ENCODE peak calls at places on chromosomes 13 and 19, in ten cellular contexts. P is ELR; L is stimulated activated CD4-positive, alpha-beta T cell treated with anti-CD3 and anti-CD28 coated beads, Interleukin-4, amount 100 ng/mL, for 48 hours; J is left ventricle myocardium superior; U is activated naive CD4-positive, alpha-beta T cell treated with anti-CD3 and anti-CD28 coated beads, Interleukin-2, amount 10 ng/mL, durations not matched to agents 7 days and 5 days; X is endothelial cell of umbilical vein; B is NCI-H1436; V is mesenchymal stem cell; S is activated T-cell treated with anti-CD3 and anti-CD28 coated beads for 4 hours; O is ascending aorta. H is an unnamed sample.
A peak's percentile ranks its signal among the peaks of the same experiment; 100 is the strongest.

GRCh38 chr19:33248954-33249613 is 23.4 kb upstream of the SLC7A10 start:
- DNase-seq in P (peak; percentile 38), L (no peak), J (peak; percentile 56), U (no peak), X (no peak), B (no peak), V (no peak), S (no peak), O (no peak), H (peak; percentile 92)

GRCh38 chr19:34189199-34189916 is 17.1 kb downstream of the LSM14A start:
- DNase-seq in P (no peak), L (no peak), J (no peak), U (no peak), X (no peak), B (no peak), V (no peak), S (no peak), O (no peak), H (no peak)

GRCh38 chr13:47291116-47291656 is 394.3 kb upstream of the HTR2A start:
- DNase-seq in P (no peak), L (no peak), J (no peak), U (no peak), X (no peak), B (no peak), V (no peak), S (no peak), O (no peak), H (no peak)

GRCh38 chr19:13842294-13843103 is 34.4 kb upstream of the NANOS3 start:
- DNase-seq in P (peak; percentile 85), L (no peak), J (peak; percentile 94), U (peak; percentile 79), X (peak; percentile 70), B (no peak), V (peak; percentile 87), S (peak; percentile 55), O (peak; percentile 55), H (peak; percentile 93)

GRCh38 chr13:30892966-30893365 is 13.1 kb upstream of the MEDAG start:
- DNase-seq in P (peak; percentile 49), L (peak; percentile 23), J (peak; percentile 61), U (no peak), X (no peak), B (no peak), V (peak; percentile 41), S (no peak), O (no peak), H (no peak)

GRCh38 chr13:51768976-51769375 is 35.0 kb downstream of the DHRS12 start:
- DNase-seq in P (no peak), L (no peak), J (no peak), U (no peak), X (no peak), B (no peak), V (no peak), S (no peak), O (no peak), H (no peak)

GRCh38 chr19:45523642-45524256 is 16.5 kb downstream of the VASP start:
- DNase-seq in P (peak; percentile 90), L (peak; percentile 64), J (peak; percentile 75), U (peak; percentile 81), X (peak; percentile 86), B (peak; percentile 78), V (peak; percentile 88), S (peak; percentile 46), O (peak; percentile 47), H (peak; percentile 91)

GRCh38 chr19:38845374-38846024 is 4.3 kb downstream of the HNRNPL start:
- DNase-seq in P (no peak), L (no peak), J (no peak), U (no peak), X (no peak), B (no peak), V (no peak), S (no peak), O (no peak), H (peak; percentile 37)

GRCh38 chr13:27476943-27477681 is 26.7 kb upstream of the MTIF3 start:
- DNase-seq in P (peak; percentile 45), L (no peak), J (no peak), U (no peak), X (peak; percentile 8), B (peak; percentile 45), V (peak; percentile 44), S (no peak), O (no peak), H (no peak)

GRCh38 chr13:28678809-28679208 is 19.9 kb downstream of the POMP start:
- DNase-seq in P (peak; percentile 23), L (no peak), J (no peak), U (no peak), X (peak; percentile 27), B (no peak), V (no peak), S (no peak), O (no peak), H (no peak)

GRCh38 chr19:16379521-16380313 is 55.1 kb downstream of the KLF2 start:
- DNase-seq in P (no peak), L (no peak), J (no peak), U (no peak), X (no peak), B (no peak), V (no peak), S (no peak), O (no peak), H (peak; percentile 69)

GRCh38 chr19:50173144-50173543 is 10.1 kb upstream of the IZUMO2 start:
- DNase-seq in P (no peak), L (no peak), J (no peak), U (peak; percentile 37), X (no peak), B (no peak), V (no peak), S (no peak), O (no peak), H (no peak)

GRCh38 chr13:114120486-114121430 is 11.7 kb downstream of the RASA3 start:
- DNase-seq in P (no peak), L (no peak), J (peak; percentile 11), U (no peak), X (peak; percentile 44), B (no peak), V (peak; percentile 72), S (no peak), O (no peak), H (no peak)

GRCh38 chr19:38496603-38497487 is 63.4 kb downstream of the RYR1 start:
- DNase-seq in P (no peak), L (no peak), J (no peak), U (no peak), X (no peak), B (no peak), V (no peak), S (no peak), O (no peak), H (no peak)

GRCh38 chr19:11422163-11423068 is 3.3 kb upstream of the RGL3 start:
- DNase-seq in P (peak; percentile 68), L (peak; percentile 58), J (peak; percentile 86), U (peak; percentile 84), X (peak; percentile 25), B (peak; percentile 38), V (peak; percentile 78), S (peak; percentile 35), O (peak; percentile 77), H (peak; percentile 96)

GRCh38 chr13:47932953-47933687 is 68.0 kb downstream of the SUCLA2 start:
- DNase-seq in P (no peak), L (no peak), J (no peak), U (no peak), X (no peak), B (no peak), V (no peak), S (no peak), O (no peak), H (no peak)

H was measured in spleen.